ENCODE peak calls at places on chromosomes 12 and 14, in seven cellular contexts. One of them, this sample, is unnamed.
A peak's percentile ranks its signal among the peaks of the same experiment; 100 is the strongest.

GRCh38 chr12:3222935-3223334 is 145.8 kb downstream of the TSPAN9 start:
- DNase-seq in NCI-H1092: peak; percentile 78
- DNase-seq in nucleus accumbens: no peak
- DNase-seq in lung microvascular endothelial cell: no peak
- DNase-seq in H4: no peak
- DNase-seq in OCI-LY7: no peak
- DNase-seq in nephron progenitor cell: no peak
- DNase-seq in this sample: no peak

GRCh38 chr12:109711596-109712461 is 1.8 kb upstream of the FAM222A start:
- DNase-seq in lung microvascular endothelial cell: no peak
- DNase-seq in H4: no peak
- DNase-seq in OCI-LY7: no peak
- DNase-seq in nucleus accumbens: no peak
- DNase-seq in NCI-H1092: no peak
- DNase-seq in nephron progenitor cell: no peak
- DNase-seq in this sample: no peak

GRCh38 chr14:99560946-99561683 is 42.9 kb downstream of the CCDC85C start:
- DNase-seq in nephron progenitor cell: no peak
- DNase-seq in OCI-LY7: no peak
- DNase-seq in H4: peak; percentile 33
- DNase-seq in nucleus accumbens: no peak
- DNase-seq in NCI-H1092: no peak
- DNase-seq in lung microvascular endothelial cell: no peak
- DNase-seq in this sample: no peak

GRCh38 chr14:21476526-21476924 is 234 bp downstream of the RAB2B start:
- DNase-seq in nucleus accumbens: no peak
- DNase-seq in nephron progenitor cell: peak; percentile 85
- DNase-seq in OCI-LY7: no peak
- DNase-seq in H4: no peak
- DNase-seq in lung microvascular endothelial cell: peak; percentile 80
- DNase-seq in NCI-H1092: peak; percentile 59
- DNase-seq in this sample: no peak

GRCh38 chr12:100493371-100494012 is 19.8 kb downstream of the NR1H4 start:
- DNase-seq in OCI-LY7: no peak
- DNase-seq in lung microvascular endothelial cell: no peak
- DNase-seq in NCI-H1092: no peak
- DNase-seq in nephron progenitor cell: no peak
- DNase-seq in H4: no peak
- DNase-seq in nucleus accumbens: no peak
- DNase-seq in this sample: no peak

GRCh38 chr14:105087308-105087962 is 22.2 kb upstream of the GPR132 start:
- DNase-seq in nephron progenitor cell: peak; percentile 56
- DNase-seq in NCI-H1092: no peak
- DNase-seq in OCI-LY7: no peak
- DNase-seq in lung microvascular endothelial cell: no peak
- DNase-seq in H4: no peak
- DNase-seq in nucleus accumbens: no peak
- DNase-seq in this sample: no peak

GRCh38 chr12:63410197-63410596 is 258.1 kb downstream of the DPY19L2 start:
- DNase-seq in lung microvascular endothelial cell: peak; percentile 75
- DNase-seq in nephron progenitor cell: no peak
- DNase-seq in nucleus accumbens: no peak
- DNase-seq in NCI-H1092: no peak
- DNase-seq in OCI-LY7: no peak
- DNase-seq in H4: no peak
- DNase-seq in this sample: no peak

GRCh38 chr12:59763835-59764234 is 168.0 kb downstream of the SLC16A7 start:
- DNase-seq in lung microvascular endothelial cell: no peak
- DNase-seq in OCI-LY7: no peak
- DNase-seq in NCI-H1092: no peak
- DNase-seq in nephron progenitor cell: no peak
- DNase-seq in H4: no peak
- DNase-seq in nucleus accumbens: no peak
- DNase-seq in this sample: no peak

GRCh38 chr12:101038289-101038871 is 171.7 kb downstream of the SLC5A8 start:
- DNase-seq in nucleus accumbens: no peak
- DNase-seq in nephron progenitor cell: no peak
- DNase-seq in lung microvascular endothelial cell: no peak
- DNase-seq in NCI-H1092: no peak
- DNase-seq in H4: no peak
- DNase-seq in OCI-LY7: no peak
- DNase-seq in this sample: no peak